ENCODE peak calls at places on chromosomes 3 and 15, in nine cellular contexts. One of them, this sample, is unnamed.

GRCh38 chr3:57169872-57170623 is 4.9 kb upstream of the IL17RD start:
- DNase-seq in NB4: peak; percentile 74
- DNase-seq in left lung: peak; percentile 73
- DNase-seq in RWPE1: peak; percentile 64
- DNase-seq in CD4-positive, alpha-beta T cell: peak; percentile 55
- DNase-seq in ovary: peak; percentile 82
- DNase-seq in WTC11: peak; percentile 90
- DNase-seq in fibroblast of mammary gland: peak; percentile 63
- DNase-seq in fibroblast of villous mesenchyme: peak; percentile 75
- DNase-seq in this sample: peak; percentile 40

GRCh38 chr3:136804164-136804563 is 14.8 kb upstream of the SLC35G2 start:
- DNase-seq in NB4: no peak
- DNase-seq in fibroblast of villous mesenchyme: no peak
- DNase-seq in left lung: no peak
- DNase-seq in ovary: no peak
- DNase-seq in RWPE1: no peak
- DNase-seq in fibroblast of mammary gland: no peak
- DNase-seq in CD4-positive, alpha-beta T cell: no peak
- DNase-seq in WTC11: no peak
- DNase-seq in this sample: no peak

GRCh38 chr15:62564889-62565288 is 399.8 kb upstream of the C2CD4B start:
- DNase-seq in left lung: no peak
- DNase-seq in fibroblast of mammary gland: no peak
- DNase-seq in ovary: no peak
- DNase-seq in fibroblast of villous mesenchyme: no peak
- DNase-seq in CD4-positive, alpha-beta T cell: no peak
- DNase-seq in NB4: no peak
- DNase-seq in WTC11: no peak
- DNase-seq in RWPE1: no peak
- DNase-seq in this sample: no peak

GRCh38 chr3:174541708-174542107 is 317.4 kb upstream of the NAALADL2 start:
- DNase-seq in CD4-positive, alpha-beta T cell: no peak
- DNase-seq in fibroblast of mammary gland: peak; percentile 42
- DNase-seq in ovary: no peak
- DNase-seq in fibroblast of villous mesenchyme: no peak
- DNase-seq in left lung: no peak
- DNase-seq in WTC11: no peak
- DNase-seq in RWPE1: no peak
- DNase-seq in NB4: no peak
- DNase-seq in this sample: no peak

GRCh38 chr3:133371181-133371580 is 28.7 kb upstream of the BFSP2 start:
- DNase-seq in RWPE1: no peak
- DNase-seq in fibroblast of villous mesenchyme: no peak
- DNase-seq in ovary: no peak
- DNase-seq in WTC11: no peak
- DNase-seq in fibroblast of mammary gland: no peak
- DNase-seq in NB4: no peak
- DNase-seq in CD4-positive, alpha-beta T cell: no peak
- DNase-seq in left lung: no peak
- DNase-seq in this sample: no peak

GRCh38 chr15:44295909-44296420 is 7.4 kb downstream of the GOLM2 start:
- DNase-seq in fibroblast of villous mesenchyme: no peak
- DNase-seq in fibroblast of mammary gland: no peak
- DNase-seq in left lung: no peak
- DNase-seq in RWPE1: no peak
- DNase-seq in ovary: no peak
- DNase-seq in WTC11: no peak
- DNase-seq in CD4-positive, alpha-beta T cell: no peak
- DNase-seq in NB4: no peak
- DNase-seq in this sample: no peak

GRCh38 chr3:65713016-65713415 is 325.7 kb downstream of the MAGI1 start:
- DNase-seq in CD4-positive, alpha-beta T cell: no peak
- DNase-seq in WTC11: peak; percentile 38
- DNase-seq in NB4: peak; percentile 11
- DNase-seq in RWPE1: no peak
- DNase-seq in left lung: no peak
- DNase-seq in fibroblast of villous mesenchyme: peak; percentile 55
- DNase-seq in fibroblast of mammary gland: peak; percentile 47
- DNase-seq in ovary: no peak
- DNase-seq in this sample: no peak

GRCh38 chr15:25170113-25170731 is 215.4 kb downstream of the SNRPN start:
- DNase-seq in fibroblast of villous mesenchyme: no peak
- DNase-seq in NB4: no peak
- DNase-seq in fibroblast of mammary gland: no peak
- DNase-seq in CD4-positive, alpha-beta T cell: no peak
- DNase-seq in RWPE1: no peak
- DNase-seq in ovary: peak; percentile 7
- DNase-seq in WTC11: peak; percentile 3
- DNase-seq in left lung: peak; percentile 19
- DNase-seq in this sample: no peak

DNA sequence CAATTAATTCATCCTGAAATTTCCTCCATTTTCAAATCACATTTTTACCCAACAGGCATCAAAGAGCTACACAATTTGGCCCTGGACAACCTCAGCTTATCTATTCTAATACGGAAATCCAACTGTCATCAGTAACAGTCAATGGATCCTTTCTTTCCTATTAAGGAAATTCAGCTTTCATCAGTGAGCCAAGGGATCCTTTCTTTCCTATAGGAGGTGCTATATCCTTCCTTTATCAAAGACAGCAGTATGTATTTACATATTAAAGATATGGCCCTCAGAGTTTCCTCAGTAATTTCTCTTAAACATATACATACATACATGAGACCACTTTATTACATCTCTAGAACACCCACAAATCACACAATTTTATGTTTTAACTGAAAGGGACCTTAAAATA is 10.1 kb downstream of the DHX36 start:
- DNase-seq in WTC11: no peak
- DNase-seq in ovary: no peak
- DNase-seq in fibroblast of mammary gland: no peak
- DNase-seq in left lung: no peak
- DNase-seq in RWPE1: no peak
- DNase-seq in CD4-positive, alpha-beta T cell: no peak
- DNase-seq in NB4: no peak
- DNase-seq in fibroblast of villous mesenchyme: no peak
- DNase-seq in this sample: no peak
- TF ChIP-seq CTCF in WTC11: no peak
- TF ChIP-seq CTCF in ovary: no peak
- TF ChIP-seq CTCF in fibroblast of mammary gland: no peak
- TF ChIP-seq CTCF in left lung: no peak
- TF ChIP-seq CTCF in RWPE1: no peak
- TF ChIP-seq CTCF in CD4-positive, alpha-beta T cell: no peak
- TF ChIP-seq CTCF in NB4: no peak
- TF ChIP-seq CTCF in fibroblast of villous mesenchyme: no peak
- TF ChIP-seq CTCF in this sample: no peak

DNA sequence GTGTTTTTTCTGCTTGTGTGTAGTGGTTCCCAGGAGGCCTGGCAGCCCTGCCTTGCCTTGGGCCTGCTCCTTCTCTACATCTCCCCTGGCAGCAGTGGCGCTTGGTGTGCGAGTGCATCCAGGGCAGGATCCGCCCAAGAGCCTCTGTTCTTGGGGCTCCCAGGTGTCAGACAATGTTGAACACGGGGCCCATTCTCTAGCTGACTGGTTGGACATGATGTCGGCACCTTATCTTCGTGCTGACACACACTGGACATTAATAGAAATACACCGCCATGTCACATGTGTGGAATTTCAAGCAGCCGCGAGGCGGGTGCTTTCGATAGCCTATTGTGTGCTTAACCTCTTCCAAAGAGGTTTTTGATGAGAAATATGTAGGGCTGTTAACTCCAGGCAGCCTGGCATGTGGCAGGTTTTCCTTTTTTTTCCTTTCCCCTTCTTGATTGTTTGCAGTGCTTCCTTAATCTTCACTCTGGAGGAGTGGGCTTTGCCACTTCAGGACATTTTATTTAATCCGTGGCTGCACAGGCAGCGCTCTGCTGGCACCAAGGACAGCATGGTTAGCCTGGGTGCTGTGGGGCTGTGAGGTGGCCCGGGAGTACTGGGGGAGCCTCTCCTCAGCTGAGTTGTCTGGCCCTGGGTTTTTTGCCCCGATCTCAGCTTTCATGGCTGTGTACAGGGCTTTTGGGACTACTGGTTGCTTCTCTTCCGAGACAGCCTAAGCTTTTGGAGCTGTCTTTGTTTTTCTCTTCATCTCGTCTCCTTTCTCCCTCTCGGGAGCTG is 42.5 kb downstream of the CHCHD6 start:
- DNase-seq in WTC11: no peak
- DNase-seq in CD4-positive, alpha-beta T cell: no peak
- DNase-seq in fibroblast of mammary gland: peak; percentile 45
- DNase-seq in NB4: peak; percentile 9
- DNase-seq in ovary: no peak
- DNase-seq in RWPE1: peak; percentile 10
- DNase-seq in fibroblast of villous mesenchyme: peak; percentile 28
- DNase-seq in left lung: peak; percentile 66
- DNase-seq in this sample: no peak
- TF ChIP-seq CTCF in WTC11: no peak
- TF ChIP-seq CTCF in CD4-positive, alpha-beta T cell: no peak
- TF ChIP-seq CTCF in fibroblast of mammary gland: no peak
- TF ChIP-seq CTCF in NB4: no peak
- TF ChIP-seq CTCF in ovary: peak; percentile 7
- TF ChIP-seq CTCF in RWPE1: no peak
- TF ChIP-seq CTCF in fibroblast of villous mesenchyme: peak; percentile 6
- TF ChIP-seq CTCF in left lung: no peak
- TF ChIP-seq CTCF in this sample: no peak

GRCh38 chr15:30923429-30923828 is 19.7 kb downstream of the FAN1 start:
- DNase-seq in left lung: no peak
- DNase-seq in fibroblast of villous mesenchyme: no peak
- DNase-seq in ovary: no peak
- DNase-seq in WTC11: no peak
- DNase-seq in fibroblast of mammary gland: no peak
- DNase-seq in RWPE1: no peak
- DNase-seq in CD4-positive, alpha-beta T cell: no peak
- DNase-seq in NB4: no peak
- DNase-seq in this sample: no peak

GRCh38 chr15:30924353-30924752 is 20.6 kb downstream of the FAN1 start:
- DNase-seq in CD4-positive, alpha-beta T cell: no peak
- DNase-seq in ovary: no peak
- DNase-seq in NB4: no peak
- DNase-seq in fibroblast of mammary gland: peak; percentile 17
- DNase-seq in WTC11: no peak
- DNase-seq in RWPE1: no peak
- DNase-seq in fibroblast of villous mesenchyme: peak; percentile 71
- DNase-seq in left lung: no peak
- DNase-seq in this sample: no peak

GRCh38 chr15:30921106-30921505 is 17.4 kb downstream of the FAN1 start:
- DNase-seq in fibroblast of villous mesenchyme: no peak
- DNase-seq in CD4-positive, alpha-beta T cell: no peak
- DNase-seq in fibroblast of mammary gland: no peak
- DNase-seq in WTC11: no peak
- DNase-seq in NB4: no peak
- DNase-seq in ovary: no peak
- DNase-seq in RWPE1: no peak
- DNase-seq in left lung: no peak
- DNase-seq in this sample: no peak

GRCh38 chr15:30921781-30922371 is 18.2 kb downstream of the FAN1 start:
- DNase-seq in WTC11: no peak
- DNase-seq in fibroblast of villous mesenchyme: no peak
- DNase-seq in CD4-positive, alpha-beta T cell: no peak
- DNase-seq in left lung: no peak
- DNase-seq in NB4: no peak
- DNase-seq in RWPE1: no peak
- DNase-seq in ovary: no peak
- DNase-seq in fibroblast of mammary gland: no peak
- DNase-seq in this sample: no peak

DNA sequence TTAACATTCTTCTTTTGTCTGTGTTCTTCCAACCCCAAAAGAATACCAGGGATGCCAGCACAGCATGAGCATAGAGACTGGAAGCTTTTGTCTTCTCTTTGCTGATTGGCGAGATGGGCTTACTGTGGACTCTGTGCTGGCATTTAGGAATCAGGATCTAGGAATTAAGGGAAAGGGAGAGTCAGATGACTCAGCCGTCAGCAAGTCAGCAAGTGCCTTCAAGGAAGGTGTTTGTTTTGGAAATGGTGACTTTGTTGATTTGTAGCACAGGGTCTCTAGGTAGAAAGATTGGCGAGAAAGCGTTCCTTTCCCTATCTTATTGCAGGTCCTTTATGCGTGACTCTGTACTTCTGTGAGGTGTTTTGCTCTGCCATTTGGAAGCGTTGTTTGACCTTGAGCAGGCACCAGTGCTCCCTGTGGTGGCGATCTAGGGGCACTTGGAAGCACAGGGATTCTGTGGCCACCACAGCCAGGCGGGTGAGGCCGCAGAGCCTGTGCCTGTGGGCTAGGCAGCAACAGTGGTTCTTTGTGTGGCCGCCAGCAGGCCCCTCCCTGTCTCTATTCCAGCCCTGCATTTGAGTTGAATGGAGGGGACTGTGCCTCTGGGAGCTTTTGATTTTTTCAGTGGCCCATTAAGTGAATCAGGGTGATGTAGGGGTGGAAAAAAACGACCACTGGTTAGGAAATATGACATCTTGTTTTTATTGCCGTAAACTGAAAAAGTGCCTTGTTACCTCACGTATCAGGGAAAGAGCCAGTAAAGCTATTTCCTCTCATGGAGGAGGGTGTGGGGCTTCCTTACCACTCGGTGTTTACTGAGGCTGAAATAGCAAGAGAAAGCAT is 19.0 kb downstream of the FAN1 start:
- DNase-seq in RWPE1: no peak
- DNase-seq in ovary: no peak
- DNase-seq in fibroblast of villous mesenchyme: peak; percentile 30
- DNase-seq in CD4-positive, alpha-beta T cell: no peak
- DNase-seq in NB4: no peak
- DNase-seq in left lung: no peak
- DNase-seq in fibroblast of mammary gland: no peak
- DNase-seq in WTC11: peak; percentile 40
- DNase-seq in this sample: no peak
- TF ChIP-seq CTCF in RWPE1: no peak
- TF ChIP-seq CTCF in ovary: no peak
- TF ChIP-seq CTCF in fibroblast of villous mesenchyme: no peak
- TF ChIP-seq CTCF in CD4-positive, alpha-beta T cell: no peak
- TF ChIP-seq CTCF in NB4: no peak
- TF ChIP-seq CTCF in left lung: no peak
- TF ChIP-seq CTCF in fibroblast of mammary gland: no peak
- TF ChIP-seq CTCF in WTC11: no peak
- TF ChIP-seq CTCF in this sample: no peak

GRCh38 chr3:13143381-13144004 is 70.3 kb upstream of the IQSEC1 start:
- DNase-seq in RWPE1: no peak
- DNase-seq in WTC11: no peak
- DNase-seq in fibroblast of villous mesenchyme: no peak
- DNase-seq in CD4-positive, alpha-beta T cell: no peak
- DNase-seq in ovary: no peak
- DNase-seq in left lung: no peak
- DNase-seq in fibroblast of mammary gland: no peak
- DNase-seq in NB4: no peak
- DNase-seq in this sample: no peak

GRCh38 chr3:13145826-13146642 is 72.8 kb upstream of the IQSEC1 start:
- DNase-seq in CD4-positive, alpha-beta T cell: no peak
- DNase-seq in fibroblast of mammary gland: no peak
- DNase-seq in NB4: no peak
- DNase-seq in WTC11: peak; percentile 7
- DNase-seq in ovary: no peak
- DNase-seq in RWPE1: no peak
- DNase-seq in fibroblast of villous mesenchyme: no peak
- DNase-seq in left lung: no peak
- DNase-seq in this sample: no peak

GRCh38 chr3:13144163-13145023 is 71.2 kb upstream of the IQSEC1 start:
- DNase-seq in fibroblast of mammary gland: no peak
- DNase-seq in WTC11: no peak
- DNase-seq in left lung: no peak
- DNase-seq in fibroblast of villous mesenchyme: no peak
- DNase-seq in NB4: no peak
- DNase-seq in RWPE1: no peak
- DNase-seq in CD4-positive, alpha-beta T cell: no peak
- DNase-seq in ovary: no peak
- DNase-seq in this sample: no peak

GRCh38 chr3:13146643-13147143 is 73.5 kb upstream of the IQSEC1 start:
- DNase-seq in WTC11: peak; percentile 1
- DNase-seq in CD4-positive, alpha-beta T cell: no peak
- DNase-seq in fibroblast of villous mesenchyme: no peak
- DNase-seq in RWPE1: no peak
- DNase-seq in left lung: no peak
- DNase-seq in NB4: no peak
- DNase-seq in fibroblast of mammary gland: no peak
- DNase-seq in ovary: no peak
- DNase-seq in this sample: no peak

GRCh38 chr3:13145131-13145825 is 72.0 kb upstream of the IQSEC1 start:
- DNase-seq in ovary: no peak
- DNase-seq in left lung: no peak
- DNase-seq in NB4: peak; percentile 33
- DNase-seq in WTC11: peak; percentile 45
- DNase-seq in CD4-positive, alpha-beta T cell: no peak
- DNase-seq in fibroblast of mammary gland: no peak
- DNase-seq in fibroblast of villous mesenchyme: no peak
- DNase-seq in RWPE1: no peak
- DNase-seq in this sample: no peak
- TF ChIP-seq CTCF in ovary: no peak
- TF ChIP-seq CTCF in left lung: no peak
- TF ChIP-seq CTCF in NB4: peak; percentile 30
- TF ChIP-seq CTCF in WTC11: no peak
- TF ChIP-seq CTCF in CD4-positive, alpha-beta T cell: no peak
- TF ChIP-seq CTCF in fibroblast of mammary gland: no peak
- TF ChIP-seq CTCF in fibroblast of villous mesenchyme: no peak
- TF ChIP-seq CTCF in RWPE1: no peak
- TF ChIP-seq CTCF in this sample: no peak

This sample was measured in omental fat pad.